ENCODE peak calls at places on chromosomes 2 and 18, in six cellular contexts. Z, C, E, Y, X and G are unnamed samples.

GRCh38 chr18:36446059-36446458 is 148.5 kb downstream of the FHOD3 start:
- DNase-seq in Z (no peak), C (no peak), E (no peak), Y (no peak), X (no peak), G (no peak)

GRCh38 chr18:58996131-58996632 is 131.5 kb downstream of the ZNF532 start:
- DNase-seq in Z (no peak), C (no peak), E (no peak), Y (no peak), X (peak), G (peak)

GRCh38 chr2:72143441-72144356 is 4.0 kb downstream of the CYP26B1 start:
- DNase-seq in Z (no peak), C (no peak), E (no peak), Y (no peak), X (peak), G (no peak)

GRCh38 chr2:177738461-177739234 is 333.9 kb downstream of the PDE11A start:
- DNase-seq in Z (no peak), C (no peak), E (no peak), Y (no peak), X (no peak), G (no peak)

GRCh38 chr2:70645733-70646420 is 92.3 kb upstream of the TGFA start:
- DNase-seq in Z (no peak), C (no peak), E (no peak), Y (no peak), X (peak), G (no peak)

GRCh38 chr2:27798948-27799645 is 27.6 kb downstream of the MRPL33 start:
- DNase-seq in Z (no peak), C (no peak), E (no peak), Y (peak), X (peak), G (peak)

GRCh38 chr18:52280702-52281101 is 59.3 kb upstream of the DCC start:
- DNase-seq in Z (no peak), C (no peak), E (no peak), Y (no peak), X (no peak), G (no peak)

GRCh38 chr18:12656671-12657047 is 1.2 kb downstream of the SPIRE1 start:
- DNase-seq in Z (no peak), C (no peak), E (no peak), Y (no peak), X (no peak), G (peak)

GRCh38 chr2:924202-924601 is 26.4 kb upstream of the SNTG2 start:
- DNase-seq in Z (no peak), C (no peak), E (no peak), Y (no peak), X (no peak), G (no peak)

GRCh38 chr2:140154711-140155110 is 1374.5 kb upstream of the NXPH2 start:
- DNase-seq in Z (no peak), C (no peak), E (no peak), Y (no peak), X (peak), G (peak)

GRCh38 chr18:70132999-70133398 is 72.5 kb downstream of the RTTN start:
- DNase-seq in Z (no peak), C (no peak), E (no peak), Y (peak), X (peak), G (peak)

GRCh38 chr2:237486819-237487448 is at the start of gene MLPH:
- DNase-seq in Z (no peak), C (no peak), E (no peak), Y (no peak), X (peak), G (peak)

GRCh38 chr2:126981476-126981875 is 82.8 kb downstream of the TEX51 start:
- DNase-seq in Z (no peak), C (no peak), E (no peak), Y (no peak), X (peak), G (no peak)